ENCODE peak calls at places on chromosomes 11 and 22, in six cellular contexts. B is fibroblast of the aortic adventitia, M is Karpas-422, C is right atrium auricular region, E is SJSA1, Y is upper lobe of right lung. I is an unnamed sample.

GRCh38 chr11:4677948-4678347 is 19.7 kb downstream of the OR51E2 start:
- DNase-seq in B (no peak), M (no peak), C (no peak), E (no peak), Y (no peak), I (no peak)

GRCh38 chr22:29313126-29314071 is 2.1 kb downstream of the RASL10A start:
- DNase-seq in B (peak; percentile 39), M (no peak), C (no peak), E (peak; percentile 44), Y (peak; percentile 67), I (no peak)

GRCh38 chr11:120564573-120565301 is 53.2 kb downstream of the GRIK4 start:
- DNase-seq in B (peak; percentile 9), M (no peak), C (peak; percentile 76), E (no peak), Y (no peak), I (no peak)

GRCh38 chr11:112797653-112798293 is 163.4 kb upstream of the NCAM1 start:
- DNase-seq in B (peak; percentile 33), M (peak; percentile 72), C (no peak), E (no peak), Y (no peak), I (no peak)

GRCh38 chr22:46578824-46579561 is 41.2 kb upstream of the GRAMD4 start:
- DNase-seq in B (peak; percentile 35), M (no peak), C (peak; percentile 84), E (no peak), Y (peak; percentile 81), I (peak; percentile 56)

GRCh38 chr11:102522332-102523207 is 8.0 kb downstream of the MMP7 start:
- DNase-seq in B (no peak), M (no peak), C (no peak), E (no peak), Y (no peak), I (no peak)

GRCh38 chr11:74072721-74073120 is 63.8 kb upstream of the UCP3 start:
- DNase-seq in B (no peak), M (no peak), C (no peak), E (no peak), Y (no peak), I (no peak)

GRCh38 chr11:35145249-35145648 is 6.3 kb downstream of the CD44 start:
- DNase-seq in B (no peak), M (no peak), C (no peak), E (peak; percentile 92), Y (no peak), I (no peak)

GRCh38 chr11:67265633-67266423 is 445 bp upstream of the GRK2 start:
- DNase-seq in B (peak; percentile 53), M (peak; percentile 89), C (no peak), E (peak; percentile 83), Y (peak; percentile 91), I (peak; percentile 69)

GRCh38 chr11:12631651-12632050 is 42.6 kb upstream of the TEAD1 start:
- DNase-seq in B (no peak), M (no peak), C (no peak), E (no peak), Y (no peak), I (no peak)

GRCh38 chr22:24595863-24596262 is 3.0 kb upstream of the LRRC75B start:
- DNase-seq in B (no peak), M (no peak), C (no peak), E (no peak), Y (no peak), I (no peak)

GRCh38 chr11:58965246-58965985 is 26.1 kb downstream of the GLYATL1 start:
- DNase-seq in B (peak; percentile 27), M (no peak), C (no peak), E (no peak), Y (no peak), I (no peak)

GRCh38 chr11:123209591-123209990 is 14.5 kb upstream of the CLMP start:
- DNase-seq in B (no peak), M (no peak), C (no peak), E (no peak), Y (no peak), I (no peak)

GRCh38 chr11:110951609-110952008 is 239.4 kb upstream of the ARHGAP20 start:
- DNase-seq in B (peak; percentile 30), M (no peak), C (no peak), E (no peak), Y (no peak), I (no peak)

GRCh38 chr22:39214383-39215069 is 30.3 kb downstream of the PDGFB start:
- DNase-seq in B (no peak), M (no peak), C (no peak), E (peak; percentile 32), Y (peak; percentile 36), I (no peak)

GRCh38 chr22:46363611-46364321 is 28.3 kb downstream of the TRMU start:
- DNase-seq in B (no peak), M (no peak), C (no peak), E (no peak), Y (no peak), I (no peak)

GRCh38 chr11:58192229-58192628 is 3.4 kb downstream of the OR9Q2 start:
- DNase-seq in B (no peak), M (no peak), C (no peak), E (no peak), Y (no peak), I (no peak)

GRCh38 chr11:3225159-3225758 is 6.6 kb upstream of the MRGPRG start:
- DNase-seq in B (no peak), M (no peak), C (peak; percentile 50), E (no peak), Y (no peak), I (no peak)

GRCh38 chr11:100354736-100355135 is 332.4 kb upstream of the ARHGAP42 start:
- DNase-seq in B (no peak), M (no peak), C (no peak), E (no peak), Y (no peak), I (no peak)

GRCh38 chr11:61962213-61963015 is 5.0 kb downstream of the FTH1 start:
- DNase-seq in B (peak; percentile 67), M (no peak), C (peak; percentile 68), E (peak; percentile 45), Y (peak; percentile 52), I (no peak)

GRCh38 chr11:7532395-7532794 is 18.6 kb downstream of the PPFIBP2 start:
- DNase-seq in B (no peak), M (no peak), C (no peak), E (no peak), Y (no peak), I (no peak)

GRCh38 chr11:117923773-117924172 is 5.4 kb downstream of the TMPRSS13 start:
- DNase-seq in B (no peak), M (no peak), C (no peak), E (no peak), Y (no peak), I (no peak)

GRCh38 chr11:113189909-113190667 is 124.3 kb upstream of the TTC12 start:
- DNase-seq in B (peak; percentile 85), M (no peak), C (peak; percentile 90), E (peak; percentile 70), Y (no peak), I (no peak)

GRCh38 chr11:121318848-121319834 is 26.6 kb downstream of the SC5D start:
- DNase-seq in B (peak; percentile 68), M (peak; percentile 72), C (no peak), E (no peak), Y (no peak), I (peak; percentile 32)

GRCh38 chr11:118703563-118704106 is 24.2 kb upstream of the TREH start:
- DNase-seq in B (no peak), M (no peak), C (no peak), E (peak; percentile 3), Y (no peak), I (no peak)

GRCh38 chr11:88629496-88629895 is 292.0 kb upstream of the CTSC start:
- DNase-seq in B (no peak), M (no peak), C (no peak), E (no peak), Y (no peak), I (no peak)

GRCh38 chr11:77473801-77474508 is at the start of gene PAK1:
- DNase-seq in B (peak; percentile 76), M (peak; percentile 90), C (peak; percentile 83), E (peak; percentile 59), Y (peak; percentile 95), I (peak; percentile 47)

GRCh38 chr22:37559521-37559900 is 769 bp upstream of the CDC42EP1 start:
- DNase-seq in B (no peak), M (no peak), C (no peak), E (no peak), Y (no peak), I (no peak)
- H3K4me3 ChIP-seq in B (peak overlapping the region; percentile 58), M (no peak overlapping the region), C (peak overlapping the region; percentile 42), E (peak overlapping the region; percentile 99), Y (peak overlapping the region; percentile 49), I (peak overlapping the region; percentile 97)

DNA sequence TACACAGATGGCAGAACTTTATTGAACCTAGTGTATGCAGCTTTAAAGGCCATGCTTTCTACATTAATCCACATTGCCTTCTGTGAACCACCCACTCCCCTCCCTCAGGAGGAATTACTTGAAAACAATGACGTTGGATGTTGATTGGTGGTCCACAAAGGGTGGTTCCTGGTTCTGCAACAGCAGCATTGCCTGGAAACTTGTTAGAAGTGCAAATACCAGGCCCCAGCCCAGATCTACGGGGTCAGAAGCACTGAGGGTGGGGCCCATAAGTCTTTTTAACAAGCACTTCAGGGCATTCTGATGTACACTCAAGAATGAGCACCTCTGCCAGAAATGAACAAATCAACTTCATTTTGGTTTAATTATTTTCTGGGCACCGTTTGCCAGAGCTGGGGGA is 91.0 kb downstream of the ISX start:
- DNase-seq in B (no peak), M (no peak), C (no peak), E (no peak), Y (peak; percentile 45), I (no peak)
- H3K4me3 ChIP-seq in B (no peak overlapping the region), M (no peak overlapping the region), C (no peak overlapping the region), E (no peak overlapping the region), Y (no peak overlapping the region), I (no peak overlapping the region)

GRCh38 chr22:23154461-23154860 is 9.2 kb downstream of the RAB36 start:
- DNase-seq in B (no peak), M (no peak), C (no peak), E (no peak), Y (no peak), I (no peak)
- H3K4me3 ChIP-seq in B (no peak overlapping the region), M (no peak overlapping the region), C (no peak overlapping the region), E (no peak overlapping the region), Y (no peak overlapping the region), I (no peak overlapping the region)

GRCh38 chr11:103998826-103999390 is 37.5 kb upstream of the DDI1 start:
- DNase-seq in B (no peak), M (no peak), C (no peak), E (no peak), Y (no peak), I (no peak)
- H3K4me3 ChIP-seq in B (no peak overlapping the region), M (no peak overlapping the region), C (no peak overlapping the region), E (no peak overlapping the region), Y (no peak overlapping the region), I (no peak overlapping the region)

DNA sequence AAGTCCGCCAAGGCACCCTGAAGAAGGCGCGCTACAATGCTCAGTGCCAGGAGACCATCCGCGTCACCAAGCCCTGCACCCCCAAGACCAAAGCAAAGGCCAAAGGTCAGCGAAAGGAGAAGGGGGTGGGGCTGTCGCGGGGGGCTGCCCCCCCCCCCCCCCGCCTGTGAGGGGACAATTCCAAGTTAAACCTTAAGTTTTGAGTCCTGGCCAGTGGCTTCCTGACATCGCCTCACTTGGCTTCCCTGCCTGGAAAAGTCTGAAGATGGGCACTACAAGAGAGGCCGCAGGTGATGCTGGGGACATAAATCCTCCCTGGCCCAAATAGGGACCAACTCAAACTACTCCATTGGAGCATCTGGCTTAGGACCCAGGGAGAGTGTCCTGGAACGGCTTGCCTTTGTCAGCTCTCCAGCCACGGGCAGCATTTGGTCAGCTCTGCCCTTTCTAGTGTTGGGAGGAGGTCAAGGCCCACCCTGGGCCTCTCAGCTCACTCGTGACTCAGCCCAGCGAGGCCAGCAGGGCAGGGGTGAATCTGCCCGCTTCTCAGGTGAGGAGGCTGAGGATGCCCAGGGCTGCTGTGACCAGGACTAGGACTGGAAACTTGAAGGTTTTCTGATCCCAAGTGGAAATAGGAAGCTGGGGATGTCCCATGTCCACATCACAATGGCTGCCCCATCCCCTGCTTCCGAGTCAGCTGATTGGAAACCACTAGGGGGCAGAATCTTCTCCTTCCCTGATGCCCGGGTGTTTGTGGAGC is 1.4 kb downstream of the MDK start:
- DNase-seq in B (peak; percentile 48), M (no peak), C (no peak), E (no peak), Y (no peak), I (no peak)
- H3K4me3 ChIP-seq in B (peak overlapping the region; percentile 63), M (no peak overlapping the region), C (peak overlapping the region; percentile 54), E (peak overlapping the region; percentile 54), Y (peak overlapping the region; percentile 67), I (peak overlapping the region; percentile 77)